ENCODE peak calls at places on chromosome X, in nine cellular contexts. Y is left ventricle myocardium inferior; X is KG1; Z is T-cell; V is HT-29; T is activated naive CD8-positive, alpha-beta T cell treated with anti-CD3 and anti-CD28 coated beads, Interleukin-2, amount 50 U/mL, for 24 hours; J is HepG2; G is NCI-H2029; O is memory B cell. D is an unnamed sample.

GRCh38 chrX:38982370-38982769 is 181.1 kb downstream of the MID1IP1 start:
- DNase-seq in Y (no peak), X (no peak), Z (no peak), V (no peak), T (no peak), J (peak; percentile 44), G (no peak), O (no peak), D (no peak)

GRCh38 chrX:152619897-152620296 is 17.8 kb upstream of the GABRQ start:
- DNase-seq in Y (no peak), X (no peak), Z (no peak), V (no peak), T (no peak), J (no peak), G (no peak), O (no peak), D (no peak)

GRCh38 chrX:109840585-109840984 is 107.5 kb upstream of the ACSL4 start:
- DNase-seq in Y (no peak), X (no peak), Z (no peak), V (no peak), T (peak; percentile 5), J (peak; percentile 17), G (no peak), O (no peak), D (peak; percentile 62)

GRCh38 chrX:29478336-29479069 is 736.9 kb upstream of the MAGEB2 start:
- DNase-seq in Y (no peak), X (no peak), Z (no peak), V (peak; percentile 47), T (no peak), J (peak; percentile 0), G (no peak), O (no peak), D (no peak)

GRCh38 chrX:2572740-2573139 is 72.0 kb upstream of the DHRSX start:
- DNase-seq in Y (no peak), X (no peak), Z (no peak), V (no peak), T (no peak), J (peak; percentile 12), G (no peak), O (no peak), D (no peak)

GRCh38 chrX:97021680-97022079 is 138.0 kb downstream of the RPA4 start:
- DNase-seq in Y (no peak), X (no peak), Z (no peak), V (no peak), T (no peak), J (no peak), G (no peak), O (no peak), D (no peak)

GRCh38 chrX:123964155-123964554 is 2.6 kb downstream of the STAG2 start:
- DNase-seq in Y (no peak), X (no peak), Z (no peak), V (no peak), T (no peak), J (no peak), G (no peak), O (no peak), D (no peak)

GRCh38 chrX:39492495-39493162 is 605.1 kb downstream of the BCOR start:
- DNase-seq in Y (no peak), X (peak; percentile 2), Z (no peak), V (no peak), T (no peak), J (no peak), G (no peak), O (peak; percentile 9), D (no peak)

GRCh38 chrX:64853424-64853823 is 122.8 kb downstream of the ZC4H2 start:
- DNase-seq in Y (no peak), X (no peak), Z (no peak), V (no peak), T (no peak), J (no peak), G (no peak), O (no peak), D (no peak)

GRCh38 chrX:33330798-33331197 is 119.4 kb upstream of the DMD start:
- DNase-seq in Y (no peak), X (no peak), Z (no peak), V (no peak), T (no peak), J (no peak), G (no peak), O (no peak), D (no peak)

GRCh38 chrX:23779025-23779424 is 3.9 kb upstream of the SAT1 start:
- DNase-seq in Y (no peak), X (no peak), Z (no peak), V (no peak), T (no peak), J (no peak), G (no peak), O (no peak), D (no peak)

GRCh38 chrX:3485727-3486126 is 139.3 kb upstream of the MXRA5 start:
- DNase-seq in Y (no peak), X (no peak), Z (no peak), V (no peak), T (no peak), J (no peak), G (no peak), O (no peak), D (no peak)

GRCh38 chrX:40727599-40728252 is 7.6 kb downstream of the MED14 start:
- DNase-seq in Y (no peak), X (no peak), Z (no peak), V (no peak), T (no peak), J (no peak), G (no peak), O (no peak), D (no peak)

GRCh38 chrX:14362731-14363130 is 166.6 kb upstream of the GLRA2 start:
- DNase-seq in Y (no peak), X (no peak), Z (no peak), V (no peak), T (no peak), J (no peak), G (no peak), O (no peak), D (no peak)

GRCh38 chrX:71372388-71372787 is 6.2 kb downstream of the TAF1 start:
- DNase-seq in Y (no peak), X (no peak), Z (no peak), V (no peak), T (no peak), J (no peak), G (no peak), O (no peak), D (no peak)

GRCh38 chrX:34426334-34426733 is 230.8 kb downstream of the TMEM47 start:
- DNase-seq in Y (no peak), X (no peak), Z (no peak), V (peak; percentile 7), T (no peak), J (no peak), G (no peak), O (no peak), D (no peak)

GRCh38 chrX:45758319-45758718 is 557.6 kb upstream of the DIPK2B start:
- DNase-seq in Y (no peak), X (peak; percentile 29), Z (no peak), V (no peak), T (peak; percentile 33), J (no peak), G (no peak), O (no peak), D (no peak)

GRCh38 chrX:129493643-129494042 is 29.6 kb downstream of the SMARCA1 start:
- DNase-seq in Y (no peak), X (no peak), Z (no peak), V (no peak), T (no peak), J (no peak), G (no peak), O (no peak), D (no peak)

GRCh38 chrX:58051346-58051745 is 141.1 kb upstream of the ZXDA start:
- DNase-seq in Y (no peak), X (no peak), Z (no peak), V (no peak), T (no peak), J (no peak), G (no peak), O (no peak), D (peak; percentile 53)

GRCh38 chrX:17747692-17748091 is 10.4 kb downstream of the SCML1 start:
- DNase-seq in Y (no peak), X (no peak), Z (no peak), V (no peak), T (no peak), J (no peak), G (no peak), O (no peak), D (no peak)

GRCh38 chrX:112197845-112198244 is 115.3 kb upstream of the TRPC5 start:
- DNase-seq in Y (no peak), X (no peak), Z (no peak), V (no peak), T (no peak), J (no peak), G (no peak), O (no peak), D (no peak)

GRCh38 chrX:46573896-46574336 is 351 bp downstream of the CHST7 start:
- DNase-seq in Y (peak; percentile 44), X (peak; percentile 7), Z (peak; percentile 70), V (peak; percentile 32), T (peak; percentile 38), J (peak; percentile 53), G (peak; percentile 21), O (peak; percentile 51), D (peak; percentile 23)

GRCh38 chrX:46407753-46408130 is 137.5 kb downstream of the ZNF674 start:
- DNase-seq in Y (no peak), X (no peak), Z (no peak), V (no peak), T (no peak), J (no peak), G (no peak), O (no peak), D (peak; percentile 74)

GRCh38 chrX:133786382-133786781 is 199.0 kb downstream of the GPC3 start:
- DNase-seq in Y (no peak), X (no peak), Z (no peak), V (no peak), T (no peak), J (no peak), G (no peak), O (no peak), D (no peak)

GRCh38 chrX:136577562-136577961 is 45.5 kb downstream of the VGLL1 start:
- DNase-seq in Y (peak; percentile 28), X (peak; percentile 1), Z (peak; percentile 60), V (peak; percentile 73), T (peak; percentile 58), J (peak; percentile 1), G (peak; percentile 28), O (peak; percentile 17), D (peak; percentile 69)

GRCh38 chrX:41412261-41413167 is 34.6 kb upstream of the NYX start:
- DNase-seq in Y (no peak), X (no peak), Z (no peak), V (peak; percentile 80), T (no peak), J (peak; percentile 39), G (no peak), O (no peak), D (no peak)

GRCh38 chrX:154526901-154527675 is 11.1 kb upstream of the FAM3A start:
- DNase-seq in Y (peak; percentile 78), X (peak; percentile 8), Z (peak; percentile 46), V (peak; percentile 90), T (peak; percentile 63), J (peak; percentile 56), G (peak; percentile 74), O (peak; percentile 28), D (peak; percentile 84)

GRCh38 chrX:33273521-33273920 is 62.2 kb upstream of the DMD start:
- DNase-seq in Y (no peak), X (no peak), Z (no peak), V (no peak), T (no peak), J (no peak), G (no peak), O (no peak), D (no peak)

GRCh38 chrX:1248381-1249061 is 20.1 kb upstream of the CSF2RA start:
- DNase-seq in Y (no peak), X (no peak), Z (no peak), V (no peak), T (peak; percentile 44), J (peak; percentile 7), G (no peak), O (no peak), D (no peak)

GRCh38 chrX:21683910-21684309 is 25.8 kb upstream of the KLHL34 start:
- DNase-seq in Y (no peak), X (no peak), Z (no peak), V (no peak), T (no peak), J (no peak), G (no peak), O (no peak), D (no peak)

GRCh38 chrX:36401774-36402173 is 482.2 kb downstream of the CFAP47 start:
- DNase-seq in Y (no peak), X (no peak), Z (no peak), V (no peak), T (no peak), J (no peak), G (no peak), O (no peak), D (no peak)

D was measured in adrenal gland.